ENCODE peak calls at places on chromosomes 3 and 15, in five cellular contexts. M is heart right ventricle, D is ovary, B is Peyer's patch, Z is kidney epithelial cell. T is an unnamed sample.

GRCh38 chr3:140438736-140439505 is 238.9 kb upstream of the TRIM42 start:
- DNase-seq in M (no peak), D (no peak), B (no peak), Z (no peak), T (no peak)

GRCh38 chr3:190566043-190566933 is 52.4 kb downstream of the IL1RAP start:
- DNase-seq in M (peak; percentile 57), D (peak; percentile 38), B (peak; percentile 69), Z (peak; percentile 100), T (no peak)

GRCh38 chr3:111776844-111777483 is 82.1 kb upstream of the PHLDB2 start:
- DNase-seq in M (no peak), D (no peak), B (no peak), Z (no peak), T (no peak)

GRCh38 chr15:33031324-33031736 is 163.2 kb downstream of the FMN1 start:
- DNase-seq in M (no peak), D (no peak), B (no peak), Z (no peak), T (no peak)

GRCh38 chr15:77033729-77034619 is 36.9 kb downstream of the TSPAN3 start:
- DNase-seq in M (peak; percentile 11), D (no peak), B (no peak), Z (no peak), T (peak; percentile 23)

GRCh38 chr3:14253022-14253761 is 74.6 kb downstream of the LSM3 start:
- DNase-seq in M (no peak), D (peak; percentile 32), B (peak; percentile 67), Z (no peak), T (no peak)

GRCh38 chr15:64340355-64340754 is 15.6 kb downstream of the CSNK1G1 start:
- DNase-seq in M (no peak), D (no peak), B (no peak), Z (no peak), T (no peak)

GRCh38 chr3:161854232-161854771 is 357.7 kb downstream of the OTOL1 start:
- DNase-seq in M (no peak), D (no peak), B (peak; percentile 47), Z (peak; percentile 52), T (no peak)

GRCh38 chr3:194928183-194928736 is 242.6 kb downstream of the FAM43A start:
- DNase-seq in M (no peak), D (no peak), B (no peak), Z (no peak), T (no peak)

GRCh38 chr15:50426428-50426827 is 2.2 kb downstream of the USP8 start:
- DNase-seq in M (no peak), D (no peak), B (no peak), Z (no peak), T (no peak)

GRCh38 chr3:118537454-118537853 is 497.2 kb downstream of the IGSF11 start:
- DNase-seq in M (no peak), D (no peak), B (no peak), Z (no peak), T (no peak)

DNA sequence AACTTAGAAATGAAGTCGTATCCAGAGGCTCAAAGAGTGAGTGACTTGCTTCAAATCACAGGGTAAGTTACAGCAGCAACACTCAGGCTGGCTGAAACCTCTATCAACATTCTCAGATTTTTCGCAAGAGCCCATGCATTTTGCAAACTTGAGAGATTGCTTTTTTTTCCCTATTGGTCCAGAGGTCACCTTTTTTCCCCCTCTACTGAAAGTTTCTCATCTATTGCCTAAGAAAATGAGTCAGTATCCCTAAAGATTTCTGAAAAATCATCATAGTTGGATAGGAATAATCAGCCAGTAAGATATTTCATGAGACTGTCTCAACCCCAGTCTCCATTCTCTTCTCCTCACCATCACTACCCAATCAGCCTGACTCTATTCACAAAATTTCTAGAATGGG is 410.6 kb downstream of the FOXP1 start:
- DNase-seq in M (no peak), D (no peak), B (no peak), Z (no peak), T (no peak)
- H3K4me3 ChIP-seq in M (no peak overlapping the region), D (no peak overlapping the region), B (no peak overlapping the region), Z (no peak overlapping the region), T (no peak overlapping the region)

GRCh38 chr15:86839502-86839901 is 759.8 kb downstream of the AGBL1 start:
- DNase-seq in M (no peak), D (no peak), B (no peak), Z (no peak), T (no peak)
- TF ChIP-seq CTCF in M (no peak), D (no peak), B (no peak), Z (no peak), T (no peak)

GRCh38 chr3:16884084-16884747 is 539 bp upstream of the PLCL2 start:
- DNase-seq in M (peak; percentile 84), D (peak; percentile 84), B (peak; percentile 85), Z (no peak), T (no peak)

GRCh38 chr3:16885588-16885903 is 791 bp downstream of the PLCL2 start:
- DNase-seq in M (no peak), D (no peak), B (no peak), Z (no peak), T (no peak)

GRCh38 chr3:16885948-16886683 is 1.4 kb downstream of the PLCL2 start:
- DNase-seq in M (no peak), D (no peak), B (no peak), Z (no peak), T (no peak)

GRCh38 chr3:16883726-16884083 is 1.1 kb upstream of the PLCL2 start:
- DNase-seq in M (no peak), D (no peak), B (peak; percentile 55), Z (no peak), T (no peak)

GRCh38 chr3:16884748-16885587 is at the start of gene PLCL2:
- DNase-seq in M (peak; percentile 58), D (peak; percentile 72), B (peak; percentile 82), Z (no peak), T (no peak)
- H3K4me3 ChIP-seq in M (peak within 1 kb of the TSS; percentile 76), D (peak within 1 kb of the TSS; percentile 84), B (peak within 1 kb of the TSS; percentile 84), Z (peak within 1 kb of the TSS; percentile 63), T (peak within 1 kb of the TSS; percentile 85)

GRCh38 chr15:29124581-29125381 is 144.8 kb downstream of the NSMCE3 start:
- DNase-seq in M (no peak), D (no peak), B (no peak), Z (no peak), T (no peak)
- TF ChIP-seq CTCF in M (no peak), D (no peak), B (no peak), Z (no peak), T (no peak)

GRCh38 chr15:82677720-82678323 is 30.7 kb upstream of the CPEB1 start:
- DNase-seq in M (no peak), D (no peak), B (no peak), Z (no peak), T (no peak)

GRCh38 chr15:82681371-82681770 is 28.3 kb downstream of the AP3B2 start:
- DNase-seq in M (no peak), D (no peak), B (peak; percentile 27), Z (no peak), T (no peak)

GRCh38 chr15:82674873-82675272 is 27.7 kb upstream of the CPEB1 start:
- DNase-seq in M (no peak), D (no peak), B (no peak), Z (no peak), T (no peak)

GRCh38 chr15:82680200-82681102 is 29.2 kb downstream of the AP3B2 start:
- DNase-seq in M (peak; percentile 20), D (peak; percentile 76), B (peak; percentile 88), Z (no peak), T (no peak)

GRCh38 chr15:82679626-82680199 is 30.0 kb downstream of the AP3B2 start:
- DNase-seq in M (no peak), D (no peak), B (no peak), Z (no peak), T (no peak)
- H3K4me3 ChIP-seq in M (no peak overlapping the region), D (no peak overlapping the region), B (peak overlapping the region; percentile 63), Z (peak overlapping the region; percentile 25), T (no peak overlapping the region)

T was measured in dorsolateral prefrontal cortex.